ENCODE peak calls at places on chromosomes 16 and 17, in eight cellular contexts. One of them, this sample, is unnamed.

GRCh38 chr16:89343501-89344291 is 126.2 kb downstream of the ZNF778 start:
- DNase-seq in BJ: peak
- DNase-seq in choroid plexus epithelial cell: no peak
- DNase-seq in iris pigment epithelial cell: peak
- DNase-seq in sigmoid colon: no peak
- DNase-seq in GM12891: no peak
- DNase-seq in Ammon's horn: no peak
- DNase-seq in AG04450: no peak
- DNase-seq in this sample: no peak

GRCh38 chr17:19331134-19331533 is 31.4 kb downstream of the B9D1 start:
- DNase-seq in BJ: peak
- DNase-seq in choroid plexus epithelial cell: peak
- DNase-seq in iris pigment epithelial cell: peak
- DNase-seq in sigmoid colon: peak
- DNase-seq in GM12891: no peak
- DNase-seq in Ammon's horn: no peak
- DNase-seq in AG04450: peak
- DNase-seq in this sample: no peak

GRCh38 chr17:14580494-14580893 is 279.6 kb downstream of the HS3ST3B1 start:
- DNase-seq in BJ: peak
- DNase-seq in choroid plexus epithelial cell: no peak
- DNase-seq in iris pigment epithelial cell: no peak
- DNase-seq in sigmoid colon: no peak
- DNase-seq in GM12891: no peak
- DNase-seq in Ammon's horn: no peak
- DNase-seq in AG04450: no peak
- DNase-seq in this sample: no peak

GRCh38 chr16:59973966-59974365 is 1239.8 kb upstream of the GOT2 start:
- DNase-seq in BJ: no peak
- DNase-seq in choroid plexus epithelial cell: no peak
- DNase-seq in iris pigment epithelial cell: peak
- DNase-seq in sigmoid colon: no peak
- DNase-seq in GM12891: no peak
- DNase-seq in Ammon's horn: no peak
- DNase-seq in AG04450: no peak
- DNase-seq in this sample: no peak

GRCh38 chr16:88438084-88438870 is 14.8 kb upstream of the ZFPM1 start:
- DNase-seq in BJ: no peak
- DNase-seq in choroid plexus epithelial cell: no peak
- DNase-seq in iris pigment epithelial cell: no peak
- DNase-seq in sigmoid colon: no peak
- DNase-seq in GM12891: no peak
- DNase-seq in Ammon's horn: no peak
- DNase-seq in AG04450: no peak
- DNase-seq in this sample: no peak

GRCh38 chr16:25888873-25889272 is 197.1 kb downstream of the HS3ST4 start:
- DNase-seq in BJ: no peak
- DNase-seq in choroid plexus epithelial cell: no peak
- DNase-seq in iris pigment epithelial cell: no peak
- DNase-seq in sigmoid colon: no peak
- DNase-seq in GM12891: no peak
- DNase-seq in Ammon's horn: no peak
- DNase-seq in AG04450: no peak
- DNase-seq in this sample: no peak

GRCh38 chr16:58348986-58349385 is 43.3 kb upstream of the GINS3 start:
- DNase-seq in BJ: no peak
- DNase-seq in choroid plexus epithelial cell: no peak
- DNase-seq in iris pigment epithelial cell: no peak
- DNase-seq in sigmoid colon: no peak
- DNase-seq in GM12891: no peak
- DNase-seq in Ammon's horn: no peak
- DNase-seq in AG04450: no peak
- DNase-seq in this sample: no peak

GRCh38 chr17:80817861-80818260 is 173.8 kb upstream of the CHMP6 start:
- DNase-seq in BJ: no peak
- DNase-seq in choroid plexus epithelial cell: no peak
- DNase-seq in iris pigment epithelial cell: peak
- DNase-seq in sigmoid colon: peak
- DNase-seq in GM12891: no peak
- DNase-seq in Ammon's horn: no peak
- DNase-seq in AG04450: no peak
- DNase-seq in this sample: peak

GRCh38 chr16:19659554-19659953 is 58.5 kb downstream of the KNOP1 start:
- DNase-seq in BJ: no peak
- DNase-seq in choroid plexus epithelial cell: peak
- DNase-seq in iris pigment epithelial cell: no peak
- DNase-seq in sigmoid colon: no peak
- DNase-seq in GM12891: no peak
- DNase-seq in Ammon's horn: peak
- DNase-seq in AG04450: no peak
- DNase-seq in this sample: no peak

GRCh38 chr17:21033350-21033749 is 9.5 kb downstream of the USP22 start:
- DNase-seq in BJ: no peak
- DNase-seq in choroid plexus epithelial cell: peak
- DNase-seq in iris pigment epithelial cell: peak
- DNase-seq in sigmoid colon: no peak
- DNase-seq in GM12891: no peak
- DNase-seq in Ammon's horn: no peak
- DNase-seq in AG04450: no peak
- DNase-seq in this sample: no peak

GRCh38 chr16:66588981-66589713 is 9.9 kb downstream of the CMTM2 start:
- DNase-seq in BJ: no peak
- DNase-seq in choroid plexus epithelial cell: peak
- DNase-seq in iris pigment epithelial cell: peak
- DNase-seq in sigmoid colon: peak
- DNase-seq in GM12891: peak
- DNase-seq in Ammon's horn: peak
- DNase-seq in AG04450: no peak
- DNase-seq in this sample: peak